ENCODE peak calls at places on chromosomes 2 and 18, in four cellular contexts. U is GM12878, B is HEK293T, X is HepG2. H is an unnamed sample.

GRCh38 chr2:219403861-219404260 is 14.3 kb upstream of the DES start:
- DNase-seq in U (no peak), B (no peak), X (no peak), H (no peak)

GRCh38 chr2:96769816-96770215 is 9.1 kb downstream of the CNNM4 start:
- DNase-seq in U (no peak), B (no peak), X (peak), H (no peak)

GRCh38 chr18:5173216-5173615 is 23.8 kb downstream of the AKAIN1 start:
- DNase-seq in U (no peak), B (no peak), X (no peak), H (no peak)

GRCh38 chr2:68727698-68728375 is 6.8 kb upstream of the ARHGAP25 start:
- DNase-seq in U (no peak), B (no peak), X (no peak), H (no peak)

GRCh38 chr2:235024191-235024611 is 72.4 kb downstream of the SH3BP4 start:
- DNase-seq in U (no peak), B (no peak), X (no peak), H (no peak)

GRCh38 chr18:27363918-27364317 is 178.8 kb upstream of the CHST9 start:
- DNase-seq in U (no peak), B (peak), X (peak), H (no peak)

GRCh38 chr18:2654828-2655152 is 736 bp upstream of the SMCHD1 start:
- DNase-seq in U (no peak), B (no peak), X (no peak), H (no peak)

GRCh38 chr18:10201226-10201625 is 253.2 kb upstream of the APCDD1 start:
- DNase-seq in U (no peak), B (no peak), X (no peak), H (no peak)

GRCh38 chr2:12910431-12910830 is 193.7 kb downstream of the TRIB2 start:
- DNase-seq in U (no peak), B (no peak), X (no peak), H (no peak)

GRCh38 chr2:202671317-202672035 is 36.7 kb downstream of the FAM117B start:
- DNase-seq in U (no peak), B (no peak), X (no peak), H (no peak)

GRCh38 chr2:109260886-109261700 is 132.1 kb downstream of the SH3RF3 start:
- DNase-seq in U (no peak), B (peak), X (peak), H (peak)

GRCh38 chr18:75923169-75923568 is 495.7 kb upstream of the SMIM21 start:
- DNase-seq in U (no peak), B (no peak), X (no peak), H (no peak)

GRCh38 chr18:76979111-76979751 is 153.4 kb downstream of the MBP start:
- DNase-seq in U (no peak), B (no peak), X (no peak), H (no peak)
- TF ChIP-seq FOXK2 in U (no peak), B (no peak), X (no peak), H (no peak)

DNA sequence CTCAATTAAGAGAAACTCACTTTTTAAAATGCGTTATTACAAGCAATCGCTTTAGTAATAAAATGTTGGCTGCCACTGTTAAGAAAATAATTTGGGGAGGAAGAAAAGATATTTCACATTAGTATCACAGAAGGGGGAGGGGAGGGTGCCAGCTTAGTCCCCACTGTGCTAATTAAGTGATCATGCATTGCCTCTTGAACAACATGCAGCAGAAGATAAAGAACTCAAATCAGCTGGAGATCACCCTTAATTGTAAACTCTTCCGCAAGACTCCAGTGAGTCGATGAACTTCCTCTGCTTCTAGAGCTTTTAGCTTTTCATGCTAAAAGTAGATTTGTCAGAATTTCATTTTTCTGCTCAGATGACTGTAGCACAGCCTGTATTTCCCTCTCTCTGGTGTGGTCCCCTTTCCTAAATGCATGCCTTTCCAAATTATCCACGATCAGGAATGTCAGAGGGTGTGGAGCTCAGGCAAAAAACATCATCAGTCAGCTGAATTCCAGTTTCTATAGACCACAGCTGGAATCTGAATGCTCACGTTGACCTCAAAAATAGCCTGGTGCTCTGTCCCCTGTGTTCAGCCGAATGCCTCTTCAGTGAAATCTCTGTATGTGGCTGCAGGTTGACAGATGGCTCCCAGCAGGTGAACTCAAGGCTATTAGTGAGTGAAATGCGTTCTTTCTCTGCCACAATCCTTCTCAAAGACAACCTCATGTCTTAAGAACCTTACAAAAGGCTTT is 156.8 kb upstream of the UNC80 start:
- DNase-seq in U (no peak), B (no peak), X (no peak), H (no peak)
- TF ChIP-seq FOXK2 in U (no peak), B (no peak), X (no peak), H (no peak)

DNA sequence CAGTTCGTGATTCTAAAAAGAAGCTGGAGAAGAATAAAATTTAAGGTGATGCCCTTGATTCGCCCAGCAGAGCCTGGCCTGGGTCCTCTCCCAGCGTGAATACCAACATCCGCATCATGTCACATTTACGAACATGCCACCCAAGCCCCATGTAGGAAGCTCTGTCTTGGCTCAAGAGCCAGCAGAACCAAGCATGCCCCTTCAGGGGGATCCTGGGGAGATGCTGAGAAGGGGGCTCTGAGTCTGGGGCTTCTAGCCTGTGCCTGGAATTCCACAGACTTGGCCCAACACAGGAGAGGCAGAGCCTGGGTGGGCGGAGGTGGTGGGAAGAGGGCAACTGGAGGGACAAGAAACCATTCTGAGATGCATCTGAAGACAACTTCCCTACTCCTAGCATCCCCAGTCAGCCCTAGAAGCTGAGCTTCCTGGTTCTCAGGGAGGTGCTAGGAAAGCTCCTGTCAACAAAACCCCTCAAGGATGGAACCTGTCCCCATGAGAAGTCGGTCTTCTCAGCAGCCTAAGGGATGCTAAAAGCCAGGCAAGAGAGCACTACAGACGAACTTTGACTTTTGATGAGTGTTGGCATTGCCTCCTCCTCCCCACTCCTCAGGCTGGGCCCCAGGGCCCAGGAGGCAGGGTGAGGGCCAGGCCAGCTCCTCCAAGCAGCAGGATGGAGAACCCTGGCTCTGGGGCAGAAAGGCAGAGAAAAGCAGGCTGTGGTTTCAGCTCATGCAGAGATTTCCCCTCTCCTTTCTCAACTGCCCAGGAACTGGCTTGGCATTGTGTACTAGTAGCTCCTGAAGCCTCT is 57.9 kb downstream of the POLR1A start:
- DNase-seq in U (no peak), B (no peak), X (no peak), H (no peak)
- TF ChIP-seq FOXK2 in U (no peak), B (no peak), X (no peak), H (no peak)

GRCh38 chr2:191555092-191555742 is 122.7 kb upstream of the NABP1 start:
- DNase-seq in U (no peak), B (peak), X (peak), H (peak)
- TF ChIP-seq FOXK2 in U (no peak), B (no peak), X (no peak), H (no peak)

DNA sequence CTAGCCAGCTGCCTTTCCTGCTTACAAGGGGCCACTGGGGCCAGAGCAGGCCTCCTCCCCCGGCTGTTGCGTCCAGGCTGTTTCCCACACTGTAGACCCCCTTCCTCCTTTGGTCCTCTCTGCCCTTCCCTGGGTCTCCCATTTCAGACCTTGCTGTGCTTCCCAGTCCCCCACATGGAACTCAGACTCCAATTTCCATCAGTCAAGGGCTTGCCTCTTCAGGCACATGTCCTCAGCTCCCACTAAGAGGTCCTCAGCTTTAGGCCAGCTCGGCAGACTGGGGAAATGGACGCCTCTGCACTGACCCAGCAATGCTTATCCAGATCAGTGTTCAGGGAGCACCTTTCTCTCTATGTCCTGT is 98.0 kb upstream of the BZW1 start:
- DNase-seq in U (peak), B (no peak), X (no peak), H (no peak)
- TF ChIP-seq FOXK2 in U (no peak), B (no peak), X (no peak), H (no peak)

DNA sequence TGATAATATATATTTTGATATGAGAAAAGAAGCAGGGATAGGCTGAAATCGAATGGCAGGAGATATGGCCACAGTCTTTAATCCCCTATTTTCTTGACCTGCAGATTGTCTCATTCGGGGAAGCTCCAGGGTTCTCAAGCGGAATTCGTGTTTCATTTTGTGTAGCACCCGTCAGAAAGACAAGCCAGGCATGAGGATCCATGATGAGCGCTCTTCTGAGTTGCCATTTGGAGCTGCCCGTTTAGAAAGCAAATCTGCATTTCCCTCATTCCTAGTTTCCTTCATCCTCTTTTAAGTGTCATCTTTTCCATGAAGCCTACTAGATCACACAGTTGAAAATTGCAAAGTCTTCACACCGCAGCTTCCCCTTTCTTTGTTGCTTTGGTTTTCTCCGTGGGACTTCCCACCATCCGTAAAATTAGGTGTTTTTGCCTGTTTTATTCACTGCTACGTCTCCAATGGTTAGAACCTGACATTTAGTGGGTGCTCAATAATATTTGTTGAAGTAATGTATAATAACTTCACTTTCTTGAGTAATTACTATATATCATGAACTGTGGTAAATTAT is 16.9 kb downstream of the HNMT start:
- DNase-seq in U (no peak), B (no peak), X (no peak), H (no peak)
- TF ChIP-seq FOXK2 in U (no peak), B (no peak), X (no peak), H (no peak)

GRCh38 chr2:168715849-168716248 is 86.6 kb upstream of the NOSTRIN start:
- DNase-seq in U (no peak), B (no peak), X (no peak), H (no peak)

GRCh38 chr2:168711091-168711490 is 91.3 kb upstream of the NOSTRIN start:
- DNase-seq in U (no peak), B (no peak), X (no peak), H (no peak)

GRCh38 chr2:168713325-168713724 is 89.1 kb upstream of the NOSTRIN start:
- DNase-seq in U (no peak), B (no peak), X (no peak), H (peak)

GRCh38 chr2:168708099-168708498 is 94.3 kb upstream of the NOSTRIN start:
- DNase-seq in U (no peak), B (no peak), X (no peak), H (no peak)

GRCh38 chr2:168712053-168712452 is 90.4 kb upstream of the NOSTRIN start:
- DNase-seq in U (peak), B (no peak), X (no peak), H (peak)
- TF ChIP-seq FOXK2 in U (no peak), B (no peak), X (no peak), H (no peak)

DNA sequence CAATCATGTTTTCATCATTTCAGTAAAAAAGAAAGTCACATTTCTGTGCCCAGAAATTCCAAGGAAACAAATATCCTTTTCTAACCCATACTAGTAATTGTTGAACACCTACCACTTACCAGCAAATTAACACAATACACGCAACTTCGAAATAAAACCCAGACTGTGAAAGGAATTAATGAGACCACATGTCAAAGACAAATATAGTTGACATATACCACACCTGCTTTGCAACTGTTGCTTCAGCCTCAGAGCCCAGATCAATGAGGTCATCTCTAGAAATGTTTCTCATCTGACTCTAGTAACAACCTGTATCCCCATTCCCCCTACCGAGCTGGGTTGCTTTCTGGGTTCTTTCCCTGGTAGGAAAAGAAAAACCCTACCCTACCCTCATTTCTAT is 52.6 kb downstream of the TRIP12 start:
- DNase-seq in U (no peak), B (no peak), X (no peak), H (no peak)
- TF ChIP-seq FOXK2 in U (no peak), B (no peak), X (no peak), H (no peak)

DNA sequence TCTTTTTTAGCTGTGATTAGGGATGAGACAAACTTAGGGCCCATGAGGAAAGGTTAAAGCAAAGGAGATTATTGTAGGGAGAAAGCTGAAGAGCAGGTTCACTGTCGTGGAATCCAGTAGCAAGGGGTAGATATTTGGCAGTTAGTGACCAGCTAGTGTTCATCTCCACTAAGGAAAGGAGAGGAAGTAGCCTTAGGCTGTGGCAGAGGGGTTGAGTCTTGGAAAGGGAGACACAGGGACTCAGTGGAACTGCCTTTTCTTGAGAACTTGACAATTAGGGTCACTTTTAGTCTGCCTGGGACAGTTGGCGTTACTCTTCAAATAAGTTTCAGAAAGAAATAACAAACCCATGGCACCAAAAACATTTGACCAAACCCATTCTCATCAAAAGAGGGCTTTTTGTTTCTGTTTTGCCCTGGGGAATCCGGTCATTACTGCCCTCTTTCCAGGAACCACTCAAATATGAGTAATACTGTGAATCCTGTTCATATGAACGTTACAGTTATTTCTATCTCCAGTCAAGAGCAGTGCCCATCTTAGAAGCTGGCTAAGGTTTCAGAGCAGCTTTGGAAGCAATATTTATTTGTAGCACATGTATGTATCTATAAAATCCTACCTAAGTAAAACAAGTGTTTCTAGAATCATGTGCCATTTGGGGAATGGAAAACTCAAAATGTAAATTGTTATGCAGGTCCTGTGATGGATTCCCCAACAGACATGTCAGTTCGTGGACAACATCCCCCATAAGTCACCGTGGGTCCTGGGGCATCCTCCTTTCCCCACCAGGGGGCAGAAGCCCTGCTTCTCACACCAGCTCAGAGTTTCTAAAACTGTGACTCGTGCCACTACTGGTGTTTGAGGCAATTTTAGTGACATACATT is 77.3 kb upstream of the PHLPP1 start:
- DNase-seq in U (no peak), B (peak), X (peak), H (peak)
- TF ChIP-seq FOXK2 in U (no peak), B (no peak), X (no peak), H (no peak)

GRCh38 chr2:106944220-106944619 is 58.3 kb upstream of the ST6GAL2 start:
- DNase-seq in U (no peak), B (no peak), X (no peak), H (no peak)
- TF ChIP-seq FOXK2 in U (no peak), B (no peak), X (no peak), H (no peak)